ENCODE peak calls at places on chromosomes 1 and 21, in nine cellular contexts. K is gastrocnemius medialis, D is breast epithelium, Z is IMR-90, U is tibial nerve, Q is ovary, Y is testis, B is A549, I is lower leg skin. G is an unnamed sample.

GRCh38 chr21:46054031-46054430 is 43.9 kb upstream of the COL6A2 start:
- DNase-seq in K (no peak), D (no peak), Z (no peak), U (no peak), Q (peak), Y (peak), B (no peak), I (peak), G (no peak)

GRCh38 chr21:33374080-33374873 is 28.9 kb upstream of the IFNGR2 start:
- DNase-seq in K (no peak), D (no peak), Z (peak), U (no peak), Q (no peak), Y (peak), B (peak), I (no peak), G (no peak)

GRCh38 chr1:19087737-19088594 is 122.1 kb downstream of the UBR4 start:
- DNase-seq in K (no peak), D (no peak), Z (peak), U (no peak), Q (no peak), Y (no peak), B (no peak), I (no peak), G (no peak)

GRCh38 chr21:35136586-35137254 is 87.6 kb upstream of the RUNX1 start:
- DNase-seq in K (no peak), D (no peak), Z (peak), U (no peak), Q (no peak), Y (no peak), B (peak), I (no peak), G (no peak)

GRCh38 chr1:192350351-192350750 is 33.6 kb downstream of the RGS21 start:
- DNase-seq in K (no peak), D (no peak), Z (no peak), U (no peak), Q (no peak), Y (no peak), B (no peak), I (no peak), G (no peak)

GRCh38 chr1:11804666-11805453 is 904 bp downstream of the MTHFR start:
- DNase-seq in K (peak), D (no peak), Z (peak), U (no peak), Q (peak), Y (peak), B (no peak), I (no peak), G (peak)

GRCh38 chr21:45455321-45456013 is 50.5 kb downstream of the COL18A1 start:
- DNase-seq in K (no peak), D (peak), Z (peak), U (no peak), Q (no peak), Y (no peak), B (no peak), I (no peak), G (no peak)

GRCh38 chr1:68174173-68175113 is 57.9 kb downstream of the WLS start:
- DNase-seq in K (peak), D (peak), Z (peak), U (peak), Q (peak), Y (peak), B (peak), I (peak), G (peak)

GRCh38 chr21:35540950-35541632 is 492.0 kb upstream of the RUNX1 start:
- DNase-seq in K (no peak), D (no peak), Z (no peak), U (no peak), Q (no peak), Y (no peak), B (no peak), I (no peak), G (no peak)

GRCh38 chr1:64469977-64470669 is at the start of gene CACHD1:
- DNase-seq in K (peak), D (peak), Z (peak), U (peak), Q (peak), Y (peak), B (peak), I (peak), G (peak)

GRCh38 chr1:109185357-109185756 is 28.4 kb upstream of the SARS1 start:
- DNase-seq in K (no peak), D (peak), Z (peak), U (no peak), Q (no peak), Y (no peak), B (no peak), I (no peak), G (no peak)

GRCh38 chr1:40665335-40666171 is at the start of gene RIMS3:
- DNase-seq in K (peak), D (peak), Z (peak), U (peak), Q (peak), Y (peak), B (peak), I (peak), G (peak)

GRCh38 chr1:22237433-22238093 is 94.7 kb upstream of the WNT4 start:
- DNase-seq in K (no peak), D (no peak), Z (no peak), U (no peak), Q (no peak), Y (no peak), B (no peak), I (no peak), G (no peak)

GRCh38 chr1:76023669-76024407 is 50.7 kb upstream of the ST6GALNAC3 start:
- DNase-seq in K (no peak), D (no peak), Z (peak), U (no peak), Q (no peak), Y (no peak), B (no peak), I (no peak), G (no peak)

GRCh38 chr1:56545711-56546110 is 33.7 kb downstream of the PLPP3 start:
- DNase-seq in K (no peak), D (peak), Z (no peak), U (no peak), Q (no peak), Y (no peak), B (no peak), I (no peak), G (no peak)

GRCh38 chr21:40563845-40564717 is 282.9 kb downstream of the DSCAM start:
- DNase-seq in K (no peak), D (no peak), Z (no peak), U (no peak), Q (no peak), Y (no peak), B (no peak), I (no peak), G (no peak)

GRCh38 chr21:31348188-31348587 is 4.1 kb upstream of the TIAM1 start:
- DNase-seq in K (no peak), D (no peak), Z (no peak), U (no peak), Q (no peak), Y (no peak), B (no peak), I (no peak), G (no peak)

GRCh38 chr1:211577826-211578639 is 928 bp downstream of the SLC30A1 start:
- DNase-seq in K (peak), D (peak), Z (peak), U (peak), Q (peak), Y (peak), B (peak), I (peak), G (peak)

GRCh38 chr1:211581521-211581920 is 2.6 kb upstream of the SLC30A1 start:
- DNase-seq in K (peak), D (no peak), Z (peak), U (no peak), Q (no peak), Y (no peak), B (no peak), I (peak), G (peak)

GRCh38 chr1:211578640-211579433 is at the start of gene SLC30A1:
- DNase-seq in K (peak), D (peak), Z (peak), U (peak), Q (peak), Y (peak), B (peak), I (peak), G (peak)

GRCh38 chr1:211580303-211580687 is 1.3 kb upstream of the SLC30A1 start:
- DNase-seq in K (no peak), D (no peak), Z (no peak), U (no peak), Q (no peak), Y (no peak), B (no peak), I (no peak), G (no peak)

DNA sequence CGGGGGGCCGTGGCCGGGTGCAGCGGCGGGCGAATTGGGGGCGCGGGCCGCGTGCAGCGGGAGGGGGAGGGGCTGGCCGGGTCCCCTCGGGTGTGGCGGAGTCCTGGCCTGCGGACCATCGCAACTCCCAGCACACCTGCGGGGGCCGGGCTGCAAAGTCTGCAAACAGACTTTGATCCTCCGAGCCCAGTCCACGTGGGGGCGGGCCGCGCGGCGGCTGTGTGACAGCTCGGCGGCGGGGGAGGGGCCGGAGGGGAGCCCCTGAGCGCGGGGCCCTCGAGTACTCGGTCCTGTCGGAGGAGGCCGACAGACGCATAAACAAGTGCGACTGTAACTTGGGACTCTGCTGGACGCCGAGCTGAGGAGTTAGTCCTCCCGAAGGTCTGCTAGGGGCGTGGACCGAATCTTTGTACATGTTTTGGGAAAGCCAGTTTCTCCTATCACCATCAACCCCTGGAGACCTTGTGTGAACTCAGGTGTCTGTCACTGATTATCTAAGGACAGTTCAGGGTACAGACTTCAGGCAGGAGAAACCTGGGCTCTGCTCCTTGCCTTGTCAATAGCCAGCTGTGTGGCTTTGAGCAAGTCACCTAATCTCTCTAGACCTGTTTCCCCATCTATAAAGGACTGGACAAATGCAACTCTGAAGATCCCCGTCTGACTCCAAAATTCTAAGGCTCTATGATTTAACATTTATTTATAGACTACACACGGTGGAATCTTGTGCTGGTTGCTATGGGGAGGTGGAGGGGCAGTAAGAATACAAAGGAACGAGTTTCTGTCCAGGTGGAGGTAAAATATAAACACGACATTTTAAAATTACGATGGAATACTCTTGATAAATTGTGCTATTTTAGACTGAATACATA is 707 bp upstream of the SLC30A1 start:
- DNase-seq in K (no peak), D (no peak), Z (peak), U (no peak), Q (no peak), Y (peak), B (peak), I (peak), G (peak)
- TF ChIP-seq POLR2A in K (no peak), D (no peak), Z (no peak), U (no peak), Q (no peak), Y (no peak), B (no peak), I (no peak), G (no peak)

GRCh38 chr1:203048555-203049051 is 22.3 kb downstream of the PPFIA4 start:
- DNase-seq in K (no peak), D (no peak), Z (no peak), U (no peak), Q (no peak), Y (no peak), B (no peak), I (no peak), G (no peak)

GRCh38 chr1:203048086-203048485 is 21.8 kb downstream of the PPFIA4 start:
- DNase-seq in K (no peak), D (no peak), Z (no peak), U (no peak), Q (no peak), Y (no peak), B (no peak), I (no peak), G (no peak)

GRCh38 chr1:203045821-203046594 is 19.7 kb downstream of the PPFIA4 start:
- DNase-seq in K (no peak), D (no peak), Z (peak), U (no peak), Q (peak), Y (no peak), B (no peak), I (no peak), G (peak)

GRCh38 chr1:203045336-203045735 is 19.0 kb downstream of the PPFIA4 start:
- DNase-seq in K (peak), D (no peak), Z (no peak), U (no peak), Q (no peak), Y (no peak), B (no peak), I (no peak), G (no peak)

DNA sequence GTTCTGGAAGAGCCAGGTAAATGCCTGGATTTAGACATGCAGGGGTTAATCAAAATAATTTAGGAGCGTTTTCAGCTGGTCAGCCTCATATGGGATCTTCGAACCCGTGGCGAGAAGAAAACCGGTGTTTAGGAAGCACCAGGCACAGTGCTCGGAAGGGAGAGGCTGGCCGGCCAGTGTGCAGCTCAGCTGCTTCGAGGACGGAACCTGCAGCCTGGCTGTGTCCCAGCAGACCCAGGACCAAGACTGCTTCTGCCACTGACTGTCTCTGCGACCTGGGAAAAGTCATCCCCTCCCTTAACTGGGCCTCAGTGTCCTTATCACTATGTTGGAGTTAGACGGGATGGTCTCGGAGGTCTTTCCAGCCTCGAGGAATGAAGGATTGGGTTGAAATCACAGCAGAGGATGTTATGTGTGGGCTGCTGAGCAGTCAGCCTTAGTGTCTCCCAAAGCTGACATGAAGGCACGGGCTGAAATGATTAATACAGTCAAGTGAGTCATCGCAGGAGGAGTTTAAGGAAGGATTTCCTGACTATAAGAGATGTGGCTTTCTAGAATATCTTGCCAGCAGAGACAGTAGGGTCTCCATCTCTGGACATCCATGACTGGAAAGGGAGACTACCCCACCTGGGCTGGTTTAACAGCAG is 20.8 kb downstream of the PPFIA4 start:
- DNase-seq in K (no peak), D (no peak), Z (peak), U (no peak), Q (no peak), Y (no peak), B (peak), I (no peak), G (no peak)
- H3K4me3 ChIP-seq in K (no peak), D (no peak), Z (no peak), U (no peak), Q (no peak), Y (no peak), B (no peak), I (no peak), G (no peak)

GRCh38 chr1:58574816-58575215 is 2.2 kb downstream of the TACSTD2 start:
- DNase-seq in K (no peak), D (no peak), Z (no peak), U (no peak), Q (no peak), Y (no peak), B (no peak), I (no peak), G (no peak)

GRCh38 chr1:58575831-58576726 is 973 bp downstream of the TACSTD2 start:
- DNase-seq in K (no peak), D (peak), Z (no peak), U (no peak), Q (no peak), Y (peak), B (no peak), I (no peak), G (no peak)

GRCh38 chr1:58577676-58578073 is 623 bp upstream of the TACSTD2 start:
- DNase-seq in K (no peak), D (no peak), Z (no peak), U (no peak), Q (no peak), Y (no peak), B (no peak), I (no peak), G (no peak)

GRCh38 chr1:58573705-58574591 is 3.1 kb downstream of the TACSTD2 start:
- DNase-seq in K (no peak), D (no peak), Z (no peak), U (no peak), Q (no peak), Y (no peak), B (no peak), I (no peak), G (no peak)

GRCh38 chr1:58576727-58577675 is at the start of gene TACSTD2:
- DNase-seq in K (no peak), D (peak), Z (no peak), U (no peak), Q (peak), Y (peak), B (no peak), I (peak), G (no peak)
- TF ChIP-seq POLR2A in K (no peak), D (peak), Z (no peak), U (no peak), Q (no peak), Y (no peak), B (no peak), I (no peak), G (no peak)

GRCh38 chr1:165634154-165634921 is 3.3 kb downstream of the MGST3 start:
- DNase-seq in K (no peak), D (no peak), Z (no peak), U (no peak), Q (no peak), Y (no peak), B (no peak), I (no peak), G (no peak)
- H3K4me3 ChIP-seq in K (no peak), D (no peak), Z (no peak), U (no peak), Q (no peak), Y (no peak), B (no peak), I (no peak), G (no peak)

GRCh38 chr1:42947965-42948732 is 10.5 kb downstream of the SLC2A1 start:
- DNase-seq in K (no peak), D (no peak), Z (no peak), U (no peak), Q (no peak), Y (no peak), B (no peak), I (no peak), G (no peak)
- TF ChIP-seq POLR2A in K (no peak), D (no peak), Z (no peak), U (no peak), Q (no peak), Y (no peak), B (no peak), I (no peak), G (no peak)

G was measured in uterus.